ENCODE peak calls at places on chromosome 6, in four cellular contexts. K is lower lobe of right lung, X is upper lobe of right lung, E is body of pancreas. L is an unnamed sample.

GRCh38 chr6:166553563-166554271 is 32.8 kb downstream of the RAMACL start:
- DNase-seq in K (no peak), X (no peak), E (peak), L (peak)

GRCh38 chr6:46419576-46420002 is 71.7 kb downstream of the RCAN2 start:
- DNase-seq in K (no peak), X (no peak), E (peak), L (peak)

GRCh38 chr6:132198896-132199295 is 202.4 kb downstream of the MOXD1 start:
- DNase-seq in K (no peak), X (no peak), E (no peak), L (peak)

GRCh38 chr6:56902551-56903464 is 52.1 kb upstream of the BEND6 start:
- DNase-seq in K (no peak), X (no peak), E (peak), L (peak)

GRCh38 chr6:145086197-145086596 is 649.1 kb downstream of the EPM2A start:
- DNase-seq in K (no peak), X (no peak), E (no peak), L (no peak)

GRCh38 chr6:113450061-113450465 is 407.1 kb upstream of the MARCKS start:
- DNase-seq in K (no peak), X (no peak), E (no peak), L (no peak)

GRCh38 chr6:92945799-92946198 is 473.6 kb downstream of the EPHA7 start:
- DNase-seq in K (no peak), X (no peak), E (no peak), L (peak)

GRCh38 chr6:105791569-105792318 is 294.4 kb upstream of the PRDM1 start:
- DNase-seq in K (peak), X (no peak), E (no peak), L (no peak)

GRCh38 chr6:161694995-161695394 is 421.1 kb upstream of the AGPAT4 start:
- DNase-seq in K (no peak), X (no peak), E (peak), L (peak)

GRCh38 chr6:166490671-166491500 is 95.6 kb downstream of the RAMACL start:
- DNase-seq in K (no peak), X (no peak), E (peak), L (no peak)

GRCh38 chr6:159761135-159761872 is 541 bp upstream of the ACAT2 start:
- DNase-seq in K (peak), X (peak), E (peak), L (peak)

GRCh38 chr6:145798530-145798929 is 16.1 kb downstream of the FBXO30 start:
- DNase-seq in K (no peak), X (no peak), E (no peak), L (no peak)

GRCh38 chr6:44227138-44227770 is 3.9 kb downstream of the SLC29A1 start:
- DNase-seq in K (no peak), X (no peak), E (no peak), L (no peak)

GRCh38 chr6:71248306-71248705 is 40.3 kb upstream of the OGFRL1 start:
- DNase-seq in K (no peak), X (no peak), E (peak), L (peak)

GRCh38 chr6:28683945-28684538 is 158.4 kb downstream of the GPX5 start:
- DNase-seq in K (no peak), X (no peak), E (peak), L (peak)

GRCh38 chr6:14086701-14087100 is 30.9 kb upstream of the CD83 start:
- DNase-seq in K (no peak), X (no peak), E (no peak), L (peak)

GRCh38 chr6:85116475-85116874 is 333.4 kb upstream of the NT5E start:
- DNase-seq in K (no peak), X (no peak), E (no peak), L (no peak)

GRCh38 chr6:98880486-98880885 is 46.1 kb downstream of the POU3F2 start:
- DNase-seq in K (no peak), X (no peak), E (no peak), L (no peak)

DNA sequence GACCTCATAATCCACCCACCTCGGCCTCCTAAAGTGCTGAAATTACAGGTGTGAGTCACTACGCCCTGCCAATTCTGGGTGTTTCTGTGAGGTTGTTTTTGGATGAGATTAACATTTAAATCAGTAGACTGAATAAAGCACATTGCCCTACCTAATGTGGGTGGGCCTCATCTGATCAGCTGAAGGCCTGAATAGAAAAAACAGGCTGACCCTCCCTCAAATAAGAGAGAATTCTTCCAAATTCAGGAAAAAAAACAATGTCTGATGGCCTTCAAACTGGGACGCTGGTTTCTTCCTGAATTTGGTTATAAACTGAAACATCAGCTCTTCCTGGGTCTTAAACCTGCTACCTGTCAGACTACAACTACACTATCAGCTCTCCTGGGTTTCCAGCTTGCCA is 51.0 kb downstream of the POU3F2 start:
- DNase-seq in K (no peak), X (no peak), E (no peak), L (no peak)
- H3K27ac ChIP-seq in K (no peak), X (no peak), E (no peak), L (no peak)

GRCh38 chr6:27280540-27281000 is 31.5 kb downstream of the POM121L2 start:
- DNase-seq in K (no peak), X (no peak), E (no peak), L (no peak)
- H3K27ac ChIP-seq in K (no peak), X (no peak), E (no peak), L (no peak)

GRCh38 chr6:622462-622861 is 34.4 kb downstream of the HUS1B start:
- DNase-seq in K (no peak), X (no peak), E (no peak), L (no peak)

GRCh38 chr6:624979-625378 is 31.9 kb downstream of the HUS1B start:
- DNase-seq in K (no peak), X (no peak), E (no peak), L (peak)

GRCh38 chr6:628772-629171 is 28.1 kb downstream of the HUS1B start:
- DNase-seq in K (no peak), X (no peak), E (no peak), L (no peak)

GRCh38 chr6:621916-622315 is 35.0 kb downstream of the HUS1B start:
- DNase-seq in K (no peak), X (no peak), E (no peak), L (no peak)

DNA sequence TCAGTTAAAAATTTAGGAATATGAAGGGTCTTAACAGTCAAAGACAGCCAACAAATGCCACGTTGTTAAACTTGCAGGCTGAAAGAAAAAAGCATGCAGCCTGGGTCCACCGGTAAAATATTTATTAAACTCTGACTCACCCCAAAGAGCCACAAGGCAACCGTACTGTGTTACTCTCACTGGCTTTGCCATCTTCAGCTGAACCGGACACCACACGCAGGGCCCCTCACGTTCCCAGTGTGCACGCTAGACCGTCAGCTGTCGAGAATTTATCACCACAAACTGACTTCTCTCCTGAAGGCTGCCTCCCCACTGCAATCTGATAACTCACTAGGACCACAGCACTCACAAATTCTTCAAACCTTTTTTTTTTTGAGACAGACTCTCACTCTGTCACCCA is 30.7 kb downstream of the HUS1B start:
- DNase-seq in K (no peak), X (no peak), E (no peak), L (peak)
- H3K27ac ChIP-seq in K (no peak), X (no peak), E (no peak), L (no peak)

GRCh38 chr6:163340201-163340887 is 74.2 kb upstream of the QKI start:
- DNase-seq in K (no peak), X (no peak), E (no peak), L (no peak)

GRCh38 chr6:163338671-163339405 is 75.7 kb upstream of the QKI start:
- DNase-seq in K (no peak), X (no peak), E (no peak), L (no peak)

GRCh38 chr6:163337958-163338357 is 76.6 kb upstream of the QKI start:
- DNase-seq in K (peak), X (peak), E (no peak), L (no peak)

GRCh38 chr6:163341224-163341623 is 73.3 kb upstream of the QKI start:
- DNase-seq in K (no peak), X (no peak), E (no peak), L (no peak)

DNA sequence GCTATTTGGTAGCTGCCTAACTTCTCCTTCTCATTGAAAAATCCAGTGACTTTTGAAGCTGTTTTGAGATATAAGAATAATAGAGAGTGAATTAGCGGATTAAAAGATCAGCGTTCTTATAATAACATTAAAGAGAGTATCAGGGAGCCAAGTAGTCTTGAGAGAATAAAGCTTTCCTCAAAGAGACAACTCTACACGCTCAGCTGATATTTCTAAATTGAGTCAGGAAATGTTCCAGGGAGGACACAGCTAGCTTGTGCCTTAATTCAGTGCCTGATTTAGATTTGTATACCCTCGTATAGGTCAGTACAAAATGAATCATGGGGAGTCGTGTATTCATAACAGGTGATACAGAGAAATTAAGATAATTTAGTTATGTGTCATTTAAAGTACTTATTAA is 75.1 kb upstream of the QKI start:
- DNase-seq in K (no peak), X (no peak), E (no peak), L (no peak)
- H3K27ac ChIP-seq in K (peak), X (no peak), E (no peak), L (no peak)

GRCh38 chr6:151101116-151101810 is 138.5 kb upstream of the AKAP12 start:
- DNase-seq in K (no peak), X (no peak), E (no peak), L (no peak)
- H3K27ac ChIP-seq in K (peak), X (no peak), E (no peak), L (no peak)

L was measured in PC-3.